ENCODE peak calls at places on chromosome 2, in nine cellular contexts. One of them, this sample, is unnamed.

GRCh38 chr2:86069783-86070339 is 35.8 kb downstream of the POLR1A start:
- DNase-seq in foreskin fibroblast: no peak
- DNase-seq in colonic mucosa: no peak
- DNase-seq in dorsolateral prefrontal cortex: no peak
- DNase-seq in left ventricle myocardium inferior: no peak
- DNase-seq in activated naive CD4-positive, alpha-beta T cell treated with anti-CD3 and anti-CD28 coated beads, Interleukin-2, amount 50 U/mL, for 16 hours: no peak
- DNase-seq in G401: no peak
- DNase-seq in NCI-H345: no peak
- DNase-seq in A549: no peak
- DNase-seq in this sample: no peak

GRCh38 chr2:65662654-65663432 is 230.4 kb upstream of the SPRED2 start:
- DNase-seq in foreskin fibroblast: peak; percentile 50
- DNase-seq in colonic mucosa: no peak
- DNase-seq in dorsolateral prefrontal cortex: no peak
- DNase-seq in left ventricle myocardium inferior: no peak
- DNase-seq in activated naive CD4-positive, alpha-beta T cell treated with anti-CD3 and anti-CD28 coated beads, Interleukin-2, amount 50 U/mL, for 16 hours: no peak
- DNase-seq in G401: no peak
- DNase-seq in NCI-H345: no peak
- DNase-seq in A549: no peak
- DNase-seq in this sample: peak; percentile 6

GRCh38 chr2:3242747-3243369 is 134.8 kb downstream of the EIPR1 start:
- DNase-seq in foreskin fibroblast: peak; percentile 20
- DNase-seq in colonic mucosa: no peak
- DNase-seq in dorsolateral prefrontal cortex: no peak
- DNase-seq in left ventricle myocardium inferior: no peak
- DNase-seq in activated naive CD4-positive, alpha-beta T cell treated with anti-CD3 and anti-CD28 coated beads, Interleukin-2, amount 50 U/mL, for 16 hours: no peak
- DNase-seq in G401: no peak
- DNase-seq in NCI-H345: no peak
- DNase-seq in A549: no peak
- DNase-seq in this sample: no peak

GRCh38 chr2:33134086-33134763 is 187.5 kb downstream of the LTBP1 start:
- DNase-seq in foreskin fibroblast: peak; percentile 98
- DNase-seq in colonic mucosa: peak; percentile 28
- DNase-seq in dorsolateral prefrontal cortex: no peak
- DNase-seq in left ventricle myocardium inferior: peak; percentile 51
- DNase-seq in activated naive CD4-positive, alpha-beta T cell treated with anti-CD3 and anti-CD28 coated beads, Interleukin-2, amount 50 U/mL, for 16 hours: no peak
- DNase-seq in G401: peak; percentile 10
- DNase-seq in NCI-H345: peak; percentile 54
- DNase-seq in A549: peak; percentile 32
- DNase-seq in this sample: peak; percentile 99

GRCh38 chr2:192030289-192030688 is 164.4 kb downstream of the TMEFF2 start:
- DNase-seq in foreskin fibroblast: peak; percentile 61
- DNase-seq in colonic mucosa: no peak
- DNase-seq in dorsolateral prefrontal cortex: no peak
- DNase-seq in left ventricle myocardium inferior: no peak
- DNase-seq in activated naive CD4-positive, alpha-beta T cell treated with anti-CD3 and anti-CD28 coated beads, Interleukin-2, amount 50 U/mL, for 16 hours: no peak
- DNase-seq in G401: no peak
- DNase-seq in NCI-H345: no peak
- DNase-seq in A549: no peak
- DNase-seq in this sample: no peak

GRCh38 chr2:108634591-108635160 is 84.6 kb upstream of the RANBP2 start:
- DNase-seq in foreskin fibroblast: no peak
- DNase-seq in colonic mucosa: peak; percentile 14
- DNase-seq in dorsolateral prefrontal cortex: no peak
- DNase-seq in left ventricle myocardium inferior: no peak
- DNase-seq in activated naive CD4-positive, alpha-beta T cell treated with anti-CD3 and anti-CD28 coated beads, Interleukin-2, amount 50 U/mL, for 16 hours: no peak
- DNase-seq in G401: no peak
- DNase-seq in NCI-H345: peak; percentile 22
- DNase-seq in A549: no peak
- DNase-seq in this sample: no peak

GRCh38 chr2:119011162-119011909 is 69.3 kb downstream of the MARCO start:
- DNase-seq in foreskin fibroblast: peak; percentile 21
- DNase-seq in colonic mucosa: no peak
- DNase-seq in dorsolateral prefrontal cortex: no peak
- DNase-seq in left ventricle myocardium inferior: peak; percentile 51
- DNase-seq in activated naive CD4-positive, alpha-beta T cell treated with anti-CD3 and anti-CD28 coated beads, Interleukin-2, amount 50 U/mL, for 16 hours: no peak
- DNase-seq in G401: no peak
- DNase-seq in NCI-H345: peak; percentile 2
- DNase-seq in A549: peak; percentile 51
- DNase-seq in this sample: no peak

GRCh38 chr2:51812138-51812866 is 780.4 kb upstream of the NRXN1 start:
- DNase-seq in foreskin fibroblast: peak; percentile 17
- DNase-seq in colonic mucosa: no peak
- DNase-seq in dorsolateral prefrontal cortex: no peak
- DNase-seq in left ventricle myocardium inferior: no peak
- DNase-seq in activated naive CD4-positive, alpha-beta T cell treated with anti-CD3 and anti-CD28 coated beads, Interleukin-2, amount 50 U/mL, for 16 hours: no peak
- DNase-seq in G401: no peak
- DNase-seq in NCI-H345: no peak
- DNase-seq in A549: no peak
- DNase-seq in this sample: peak; percentile 16

GRCh38 chr2:219252900-219253752 is at the start of gene TUBA4B:
- DNase-seq in foreskin fibroblast: peak; percentile 40
- DNase-seq in colonic mucosa: peak; percentile 63
- DNase-seq in dorsolateral prefrontal cortex: no peak
- DNase-seq in left ventricle myocardium inferior: no peak
- DNase-seq in activated naive CD4-positive, alpha-beta T cell treated with anti-CD3 and anti-CD28 coated beads, Interleukin-2, amount 50 U/mL, for 16 hours: peak; percentile 47
- DNase-seq in G401: peak; percentile 61
- DNase-seq in NCI-H345: peak; percentile 47
- DNase-seq in A549: peak; percentile 6
- DNase-seq in this sample: no peak

GRCh38 chr2:148876589-148877402 is 1.8 kb downstream of the KIF5C start:
- DNase-seq in foreskin fibroblast: no peak
- DNase-seq in colonic mucosa: peak; percentile 22
- DNase-seq in dorsolateral prefrontal cortex: peak; percentile 76
- DNase-seq in left ventricle myocardium inferior: no peak
- DNase-seq in activated naive CD4-positive, alpha-beta T cell treated with anti-CD3 and anti-CD28 coated beads, Interleukin-2, amount 50 U/mL, for 16 hours: peak; percentile 23
- DNase-seq in G401: peak; percentile 79
- DNase-seq in NCI-H345: peak; percentile 92
- DNase-seq in A549: no peak
- DNase-seq in this sample: no peak

GRCh38 chr2:112182581-112183034 is 44.4 kb downstream of the FBLN7 start:
- DNase-seq in foreskin fibroblast: no peak
- DNase-seq in colonic mucosa: no peak
- DNase-seq in dorsolateral prefrontal cortex: no peak
- DNase-seq in left ventricle myocardium inferior: no peak
- DNase-seq in activated naive CD4-positive, alpha-beta T cell treated with anti-CD3 and anti-CD28 coated beads, Interleukin-2, amount 50 U/mL, for 16 hours: peak; percentile 58
- DNase-seq in G401: no peak
- DNase-seq in NCI-H345: peak; percentile 97
- DNase-seq in A549: no peak
- DNase-seq in this sample: no peak

GRCh38 chr2:56133441-56133840 is 50.3 kb upstream of the CCDC85A start:
- DNase-seq in foreskin fibroblast: no peak
- DNase-seq in colonic mucosa: no peak
- DNase-seq in dorsolateral prefrontal cortex: no peak
- DNase-seq in left ventricle myocardium inferior: no peak
- DNase-seq in activated naive CD4-positive, alpha-beta T cell treated with anti-CD3 and anti-CD28 coated beads, Interleukin-2, amount 50 U/mL, for 16 hours: no peak
- DNase-seq in G401: no peak
- DNase-seq in NCI-H345: no peak
- DNase-seq in A549: no peak
- DNase-seq in this sample: no peak

GRCh38 chr2:71008342-71008741 is 13.7 kb upstream of the TEX261 start:
- DNase-seq in foreskin fibroblast: no peak
- DNase-seq in colonic mucosa: no peak
- DNase-seq in dorsolateral prefrontal cortex: no peak
- DNase-seq in left ventricle myocardium inferior: no peak
- DNase-seq in activated naive CD4-positive, alpha-beta T cell treated with anti-CD3 and anti-CD28 coated beads, Interleukin-2, amount 50 U/mL, for 16 hours: no peak
- DNase-seq in G401: no peak
- DNase-seq in NCI-H345: no peak
- DNase-seq in A549: no peak
- DNase-seq in this sample: no peak

GRCh38 chr2:105417789-105418475 is 19.1 kb upstream of the FHL2 start:
- DNase-seq in foreskin fibroblast: no peak
- DNase-seq in colonic mucosa: no peak
- DNase-seq in dorsolateral prefrontal cortex: no peak
- DNase-seq in left ventricle myocardium inferior: no peak
- DNase-seq in activated naive CD4-positive, alpha-beta T cell treated with anti-CD3 and anti-CD28 coated beads, Interleukin-2, amount 50 U/mL, for 16 hours: no peak
- DNase-seq in G401: no peak
- DNase-seq in NCI-H345: no peak
- DNase-seq in A549: no peak
- DNase-seq in this sample: no peak

GRCh38 chr2:216221806-216222205 is 112.7 kb downstream of the XRCC5 start:
- DNase-seq in foreskin fibroblast: peak; percentile 73
- DNase-seq in colonic mucosa: no peak
- DNase-seq in dorsolateral prefrontal cortex: no peak
- DNase-seq in left ventricle myocardium inferior: no peak
- DNase-seq in activated naive CD4-positive, alpha-beta T cell treated with anti-CD3 and anti-CD28 coated beads, Interleukin-2, amount 50 U/mL, for 16 hours: no peak
- DNase-seq in G401: no peak
- DNase-seq in NCI-H345: no peak
- DNase-seq in A549: no peak
- DNase-seq in this sample: peak; percentile 15

GRCh38 chr2:97763176-97763845 is 49.9 kb downstream of the ZAP70 start:
- DNase-seq in foreskin fibroblast: no peak
- DNase-seq in colonic mucosa: no peak
- DNase-seq in dorsolateral prefrontal cortex: no peak
- DNase-seq in left ventricle myocardium inferior: no peak
- DNase-seq in activated naive CD4-positive, alpha-beta T cell treated with anti-CD3 and anti-CD28 coated beads, Interleukin-2, amount 50 U/mL, for 16 hours: no peak
- DNase-seq in G401: no peak
- DNase-seq in NCI-H345: no peak
- DNase-seq in A549: no peak
- DNase-seq in this sample: no peak

GRCh38 chr2:3319745-3320566 is 57.7 kb downstream of the EIPR1 start:
- DNase-seq in foreskin fibroblast: no peak
- DNase-seq in colonic mucosa: no peak
- DNase-seq in dorsolateral prefrontal cortex: no peak
- DNase-seq in left ventricle myocardium inferior: no peak
- DNase-seq in activated naive CD4-positive, alpha-beta T cell treated with anti-CD3 and anti-CD28 coated beads, Interleukin-2, amount 50 U/mL, for 16 hours: no peak
- DNase-seq in G401: no peak
- DNase-seq in NCI-H345: no peak
- DNase-seq in A549: no peak
- DNase-seq in this sample: no peak

GRCh38 chr2:171134624-171135230 is 26.0 kb downstream of the TLK1 start:
- DNase-seq in foreskin fibroblast: no peak
- DNase-seq in colonic mucosa: no peak
- DNase-seq in dorsolateral prefrontal cortex: no peak
- DNase-seq in left ventricle myocardium inferior: no peak
- DNase-seq in activated naive CD4-positive, alpha-beta T cell treated with anti-CD3 and anti-CD28 coated beads, Interleukin-2, amount 50 U/mL, for 16 hours: no peak
- DNase-seq in G401: no peak
- DNase-seq in NCI-H345: no peak
- DNase-seq in A549: no peak
- DNase-seq in this sample: no peak

GRCh38 chr2:152730591-152731333 is 12.3 kb downstream of the ARL6IP6 start:
- DNase-seq in foreskin fibroblast: no peak
- DNase-seq in colonic mucosa: no peak
- DNase-seq in dorsolateral prefrontal cortex: no peak
- DNase-seq in left ventricle myocardium inferior: no peak
- DNase-seq in activated naive CD4-positive, alpha-beta T cell treated with anti-CD3 and anti-CD28 coated beads, Interleukin-2, amount 50 U/mL, for 16 hours: no peak
- DNase-seq in G401: no peak
- DNase-seq in NCI-H345: no peak
- DNase-seq in A549: no peak
- DNase-seq in this sample: no peak

GRCh38 chr2:38528008-38528442 is 74.7 kb downstream of the HNRNPLL start:
- DNase-seq in foreskin fibroblast: peak; percentile 49
- DNase-seq in colonic mucosa: no peak
- DNase-seq in dorsolateral prefrontal cortex: no peak
- DNase-seq in left ventricle myocardium inferior: peak; percentile 40
- DNase-seq in activated naive CD4-positive, alpha-beta T cell treated with anti-CD3 and anti-CD28 coated beads, Interleukin-2, amount 50 U/mL, for 16 hours: peak; percentile 35
- DNase-seq in G401: peak; percentile 62
- DNase-seq in NCI-H345: peak; percentile 68
- DNase-seq in A549: peak; percentile 68
- DNase-seq in this sample: no peak

GRCh38 chr2:175195012-175195411 is 13.5 kb upstream of the ATP5MC3 start:
- DNase-seq in foreskin fibroblast: no peak
- DNase-seq in colonic mucosa: no peak
- DNase-seq in dorsolateral prefrontal cortex: no peak
- DNase-seq in left ventricle myocardium inferior: no peak
- DNase-seq in activated naive CD4-positive, alpha-beta T cell treated with anti-CD3 and anti-CD28 coated beads, Interleukin-2, amount 50 U/mL, for 16 hours: no peak
- DNase-seq in G401: no peak
- DNase-seq in NCI-H345: no peak
- DNase-seq in A549: no peak
- DNase-seq in this sample: no peak

GRCh38 chr2:204468689-204469429 is 76.4 kb upstream of the PARD3B start:
- DNase-seq in foreskin fibroblast: peak; percentile 89
- DNase-seq in colonic mucosa: no peak
- DNase-seq in dorsolateral prefrontal cortex: no peak
- DNase-seq in left ventricle myocardium inferior: no peak
- DNase-seq in activated naive CD4-positive, alpha-beta T cell treated with anti-CD3 and anti-CD28 coated beads, Interleukin-2, amount 50 U/mL, for 16 hours: no peak
- DNase-seq in G401: no peak
- DNase-seq in NCI-H345: no peak
- DNase-seq in A549: no peak
- DNase-seq in this sample: peak; percentile 40